ENCODE peak calls at places on chromosome 12, in eight cellular contexts. O is T follicular helper cell; E is cortex of kidney; Y is CD8-positive, alpha-beta T cell; U is mesothelial cell of epicardium; S is dermis blood vessel endothelial cell; J is fibroblast of lung; A is HuH-7.5. H is an unnamed sample.

GRCh38 chr12:6923851-6924250 is 3.9 kb upstream of the ATN1 start:
- DNase-seq in O (no peak), E (no peak), Y (peak), U (no peak), S (no peak), J (no peak), A (no peak), H (no peak)

GRCh38 chr12:68310370-68310769 is 21.8 kb downstream of the MDM1 start:
- DNase-seq in O (no peak), E (no peak), Y (no peak), U (no peak), S (peak), J (peak), A (no peak), H (no peak)

GRCh38 chr12:27794818-27795584 is 15.0 kb upstream of the MANSC4 start:
- DNase-seq in O (no peak), E (no peak), Y (no peak), U (no peak), S (no peak), J (no peak), A (no peak), H (no peak)

GRCh38 chr12:21334771-21335325 is at the start of gene SLCO1A2:
- DNase-seq in O (no peak), E (no peak), Y (no peak), U (no peak), S (no peak), J (no peak), A (no peak), H (no peak)

GRCh38 chr12:131912526-131913274 is 16.4 kb upstream of the PUS1 start:
- DNase-seq in O (no peak), E (no peak), Y (no peak), U (no peak), S (peak), J (peak), A (no peak), H (no peak)

GRCh38 chr12:42143401-42144173 is 1.1 kb downstream of the GXYLT1 start:
- DNase-seq in O (no peak), E (no peak), Y (no peak), U (no peak), S (peak), J (peak), A (peak), H (no peak)

GRCh38 chr12:541676-542289 is 82.0 kb downstream of the B4GALNT3 start:
- DNase-seq in O (no peak), E (no peak), Y (no peak), U (no peak), S (no peak), J (peak), A (no peak), H (no peak)

GRCh38 chr12:56257491-56258067 is 605 bp downstream of the ANKRD52 start:
- DNase-seq in O (no peak), E (no peak), Y (no peak), U (no peak), S (peak), J (peak), A (peak), H (no peak)

GRCh38 chr12:15801770-15802393 is 12.7 kb upstream of the EPS8 start:
- DNase-seq in O (no peak), E (no peak), Y (no peak), U (no peak), S (no peak), J (peak), A (no peak), H (no peak)

GRCh38 chr12:72072613-72073212 is 134.1 kb downstream of the TPH2 start:
- DNase-seq in O (no peak), E (no peak), Y (no peak), U (no peak), S (no peak), J (no peak), A (no peak), H (no peak)

GRCh38 chr12:21113266-21113665 is 17.7 kb upstream of the SLCO1B1 start:
- DNase-seq in O (no peak), E (no peak), Y (no peak), U (no peak), S (no peak), J (no peak), A (no peak), H (no peak)

GRCh38 chr12:47886471-47887240 is 18.1 kb downstream of the VDR start:
- DNase-seq in O (no peak), E (no peak), Y (no peak), U (no peak), S (no peak), J (peak), A (no peak), H (no peak)

GRCh38 chr12:107092669-107093546 is 441 bp downstream of the CRY1 start:
- DNase-seq in O (peak), E (no peak), Y (peak), U (peak), S (peak), J (peak), A (peak), H (peak)

GRCh38 chr12:31745242-31745641 is 16.4 kb upstream of the AMN1 start:
- DNase-seq in O (no peak), E (no peak), Y (no peak), U (no peak), S (no peak), J (no peak), A (no peak), H (no peak)

GRCh38 chr12:10235761-10236631 is 23.3 kb downstream of the GABARAPL1 start:
- DNase-seq in O (peak), E (no peak), Y (peak), U (no peak), S (peak), J (peak), A (peak), H (peak)

GRCh38 chr12:11630046-11630706 is 19.3 kb upstream of the ETV6 start:
- DNase-seq in O (no peak), E (no peak), Y (no peak), U (no peak), S (no peak), J (peak), A (no peak), H (no peak)

GRCh38 chr12:75334384-75335030 is at the start of gene GLIPR1L1:
- DNase-seq in O (peak), E (no peak), Y (peak), U (peak), S (peak), J (peak), A (peak), H (peak)

GRCh38 chr12:109504068-109504467 is 26.6 kb downstream of the UBE3B start:
- DNase-seq in O (no peak), E (no peak), Y (no peak), U (no peak), S (no peak), J (no peak), A (no peak), H (no peak)

GRCh38 chr12:47905313-47905730 is 528 bp upstream of the VDR start:
- DNase-seq in O (no peak), E (no peak), Y (no peak), U (no peak), S (peak), J (peak), A (peak), H (no peak)

GRCh38 chr12:65821336-65821735 is 2.9 kb upstream of the HMGA2 start:
- DNase-seq in O (no peak), E (no peak), Y (no peak), U (no peak), S (no peak), J (peak), A (no peak), H (no peak)

GRCh38 chr12:76688627-76689026 is 75.3 kb upstream of the ZDHHC17 start:
- DNase-seq in O (no peak), E (no peak), Y (no peak), U (no peak), S (no peak), J (no peak), A (no peak), H (no peak)

GRCh38 chr12:50187084-50187900 is 20.1 kb upstream of the CERS5 start:
- DNase-seq in O (no peak), E (no peak), Y (no peak), U (no peak), S (no peak), J (peak), A (no peak), H (no peak)

GRCh38 chr12:88351121-88351520 is 209.0 kb downstream of the TMTC3 start:
- DNase-seq in O (no peak), E (no peak), Y (no peak), U (no peak), S (no peak), J (no peak), A (no peak), H (no peak)

GRCh38 chr12:110809149-110809548 is 37.6 kb upstream of the CCDC63 start:
- DNase-seq in O (no peak), E (no peak), Y (no peak), U (no peak), S (no peak), J (no peak), A (no peak), H (no peak)

GRCh38 chr12:112172556-112173324 is 47.4 kb downstream of the TRAFD1 start:
- DNase-seq in O (no peak), E (no peak), Y (no peak), U (no peak), S (no peak), J (no peak), A (no peak), H (no peak)

GRCh38 chr12:7758346-7758745 is 6.7 kb upstream of the NANOGNB start:
- DNase-seq in O (no peak), E (no peak), Y (no peak), U (no peak), S (no peak), J (no peak), A (no peak), H (no peak)

GRCh38 chr12:69419701-69420100 is 50.5 kb upstream of the FRS2 start:
- DNase-seq in O (no peak), E (no peak), Y (no peak), U (no peak), S (no peak), J (no peak), A (no peak), H (no peak)

GRCh38 chr12:61530456-61530855 is 729.7 kb upstream of the USP15 start:
- DNase-seq in O (no peak), E (no peak), Y (no peak), U (no peak), S (no peak), J (no peak), A (no peak), H (no peak)

GRCh38 chr12:42958271-42958674 is 368.7 kb upstream of the PRICKLE1 start:
- DNase-seq in O (no peak), E (no peak), Y (no peak), U (no peak), S (peak), J (peak), A (no peak), H (no peak)

GRCh38 chr12:14948672-14949071 is 10.3 kb upstream of the ERP27 start:
- DNase-seq in O (no peak), E (no peak), Y (peak), U (no peak), S (peak), J (peak), A (no peak), H (peak)

GRCh38 chr12:125070117-125070516 is 4.9 kb downstream of the AACS start:
- DNase-seq in O (no peak), E (no peak), Y (no peak), U (no peak), S (no peak), J (peak), A (no peak), H (no peak)

GRCh38 chr12:48198619-48198973 is 4.5 kb downstream of the OR10AD1 start:
- DNase-seq in O (no peak), E (no peak), Y (peak), U (no peak), S (peak), J (peak), A (no peak), H (no peak)

GRCh38 chr12:114407566-114408411 is 1.8 kb upstream of the TBX5 start:
- DNase-seq in O (no peak), E (no peak), Y (no peak), U (no peak), S (no peak), J (no peak), A (no peak), H (no peak)

GRCh38 chr12:91722072-91722471 is 423.6 kb downstream of the BTG1 start:
- DNase-seq in O (no peak), E (no peak), Y (no peak), U (no peak), S (no peak), J (peak), A (no peak), H (no peak)

GRCh38 chr12:26130728-26131127 is 5.9 kb upstream of the BHLHE41 start:
- DNase-seq in O (no peak), E (no peak), Y (no peak), U (no peak), S (no peak), J (no peak), A (no peak), H (no peak)

GRCh38 chr12:70543444-70543843 is 93.8 kb downstream of the PTPRB start:
- DNase-seq in O (no peak), E (no peak), Y (no peak), U (no peak), S (peak), J (peak), A (no peak), H (no peak)

GRCh38 chr12:53601296-53601847 is 24.8 kb downstream of the ATF7 start:
- DNase-seq in O (no peak), E (no peak), Y (no peak), U (no peak), S (no peak), J (no peak), A (no peak), H (no peak)

GRCh38 chr12:79925492-79925891 is 9.4 kb downstream of the PPP1R12A start:
- DNase-seq in O (no peak), E (no peak), Y (no peak), U (no peak), S (no peak), J (peak), A (no peak), H (no peak)

GRCh38 chr12:122368361-122369073 is 54.0 kb downstream of the CLIP1 start:
- DNase-seq in O (no peak), E (no peak), Y (no peak), U (no peak), S (peak), J (peak), A (no peak), H (no peak)

H was measured in T-helper 1 cell.